ENCODE peak calls at places on chromosomes 11 and 22, in five cellular contexts. B is endothelial cell of umbilical vein, P is body of pancreas, N is HCT116, O is ovary. C is an unnamed sample.

GRCh38 chr11:69654660-69655478 is 13.9 kb downstream of the CCND1 start:
- DNase-seq in B (no peak), P (no peak), N (no peak), O (no peak), C (peak; percentile 67)

GRCh38 chr22:24486501-24486921 is 8.6 kb upstream of the UPB1 start:
- DNase-seq in B (peak; percentile 77), P (no peak), N (no peak), O (no peak), C (no peak)

GRCh38 chr22:50282361-50283144 is 12.4 kb upstream of the MAPK11 start:
- DNase-seq in B (no peak), P (peak; percentile 88), N (peak; percentile 77), O (no peak), C (peak; percentile 81)

GRCh38 chr11:72730243-72730642 is 22.0 kb downstream of the ARAP1 start:
- DNase-seq in B (no peak), P (no peak), N (no peak), O (no peak), C (no peak)

GRCh38 chr11:110777765-110778164 is 65.5 kb upstream of the ARHGAP20 start:
- DNase-seq in B (peak; percentile 95), P (no peak), N (no peak), O (no peak), C (no peak)

GRCh38 chr11:88695701-88696414 is 358.3 kb upstream of the CTSC start:
- DNase-seq in B (no peak), P (no peak), N (no peak), O (no peak), C (no peak)

GRCh38 chr22:19086944-19087343 is 35.3 kb downstream of the DGCR2 start:
- DNase-seq in B (no peak), P (no peak), N (no peak), O (no peak), C (no peak)

GRCh38 chr11:124612045-124612444 is 817 bp downstream of the PANX3 start:
- DNase-seq in B (no peak), P (no peak), N (no peak), O (no peak), C (no peak)

GRCh38 chr11:10807629-10808552 is 835 bp downstream of the EIF4G2 start:
- DNase-seq in B (peak; percentile 63), P (peak; percentile 49), N (no peak), O (peak; percentile 66), C (peak; percentile 61)

GRCh38 chr11:2309251-2310072 is 7.6 kb downstream of the TSPAN32 start:
- DNase-seq in B (no peak), P (no peak), N (no peak), O (no peak), C (no peak)

GRCh38 chr11:124897681-124898680 is at the start of gene ROBO4:
- DNase-seq in B (peak; percentile 87), P (no peak), N (peak; percentile 22), O (no peak), C (no peak)

GRCh38 chr11:28566643-28567042 is 458.5 kb downstream of the METTL15 start:
- DNase-seq in B (peak; percentile 92), P (peak; percentile 47), N (peak; percentile 52), O (peak; percentile 80), C (peak; percentile 5)

GRCh38 chr11:120226242-120226641 is 13.7 kb upstream of the POU2F3 start:
- DNase-seq in B (no peak), P (no peak), N (no peak), O (no peak), C (no peak)

GRCh38 chr11:46277623-46278386 is at the start of gene CREB3L1:
- DNase-seq in B (no peak), P (no peak), N (no peak), O (peak; percentile 49), C (peak; percentile 81)

GRCh38 chr22:39242809-39243442 is 1.9 kb downstream of the PDGFB start:
- DNase-seq in B (no peak), P (peak; percentile 89), N (no peak), O (no peak), C (peak; percentile 83)

GRCh38 chr11:22657101-22657694 is 9.2 kb upstream of the GAS2 start:
- DNase-seq in B (no peak), P (no peak), N (no peak), O (no peak), C (no peak)

GRCh38 chr11:71080239-71081097 is 171.9 kb downstream of the SHANK2 start:
- DNase-seq in B (no peak), P (peak; percentile 62), N (peak; percentile 79), O (no peak), C (peak; percentile 87)

GRCh38 chr11:67282876-67283371 is 6.2 kb upstream of the ANKRD13D start:
- DNase-seq in B (no peak), P (peak; percentile 10), N (no peak), O (peak; percentile 16), C (no peak)

GRCh38 chr11:67286621-67287333 is 2.3 kb upstream of the ANKRD13D start:
- DNase-seq in B (no peak), P (peak; percentile 13), N (no peak), O (peak; percentile 34), C (no peak)

GRCh38 chr11:67285541-67286498 is 3.3 kb upstream of the ANKRD13D start:
- DNase-seq in B (no peak), P (peak; percentile 9), N (no peak), O (peak; percentile 36), C (no peak)

GRCh38 chr11:67283490-67283963 is 5.6 kb upstream of the ANKRD13D start:
- DNase-seq in B (no peak), P (peak; percentile 10), N (no peak), O (peak; percentile 17), C (no peak)

GRCh38 chr11:67284811-67285540 is 4.1 kb upstream of the ANKRD13D start:
- DNase-seq in B (no peak), P (peak; percentile 9), N (no peak), O (peak; percentile 37), C (no peak)
- H3K4me1 ChIP-seq in B (peaks cover 16% of the 10 kb centered on the region), P (peaks cover 28% of the 10 kb centered on the region), N (peaks cover 20% of the 10 kb centered on the region), O (peaks cover 7% of the 10 kb centered on the region), C (peaks cover 16% of the 10 kb centered on the region)

DNA sequence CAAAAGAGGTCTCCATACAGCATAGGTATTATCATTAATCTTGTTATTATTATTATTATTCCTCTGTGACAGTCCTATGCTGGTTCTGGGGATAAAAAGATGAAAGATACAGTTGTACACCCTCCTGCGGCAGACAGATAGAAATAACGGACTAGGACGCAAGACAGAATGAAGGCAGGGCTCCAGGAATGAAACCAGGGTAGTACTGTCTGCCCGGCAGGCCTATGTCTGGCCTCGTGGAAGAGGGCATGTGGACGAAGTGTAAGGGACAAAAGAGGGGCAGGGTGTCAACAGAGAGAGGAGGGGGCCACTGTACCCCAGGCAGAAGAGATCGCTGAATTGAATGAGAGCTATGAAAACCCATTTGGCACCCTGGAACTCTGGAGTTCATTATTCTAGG is 25.2 kb downstream of the DSCAML1 start:
- DNase-seq in B (no peak), P (no peak), N (no peak), O (no peak), C (no peak)
- H3K4me1 ChIP-seq in B (no peaks in the 10 kb centered on the region), P (no peaks in the 10 kb centered on the region), N (no peaks in the 10 kb centered on the region), O (no peaks in the 10 kb centered on the region), C (no peaks in the 10 kb centered on the region)

DNA sequence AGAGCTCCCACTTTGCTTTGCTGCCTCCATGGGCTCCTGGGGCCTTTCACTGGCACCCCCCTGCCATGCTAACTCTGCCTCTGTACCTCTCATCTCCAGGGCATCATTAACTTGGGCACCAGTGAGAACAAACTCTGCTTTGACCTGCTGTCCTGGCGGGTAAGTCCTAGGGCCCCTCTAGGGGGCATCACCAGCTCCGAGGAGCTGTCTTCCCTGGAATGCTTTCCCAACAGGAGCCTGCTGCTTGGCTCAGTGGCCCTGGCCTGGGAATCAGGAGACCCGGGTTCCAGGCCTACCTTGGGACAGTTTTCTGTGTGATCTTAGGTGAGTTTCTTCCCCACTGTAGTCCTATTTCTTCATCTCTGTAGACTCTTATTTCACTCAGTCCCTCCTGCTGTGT is 5.1 kb downstream of the ACCS start:
- DNase-seq in B (no peak), P (no peak), N (no peak), O (no peak), C (no peak)
- H3K4me1 ChIP-seq in B (peaks cover 5% of the 10 kb centered on the region), P (peaks cover 6% of the 10 kb centered on the region), N (peaks cover 8% of the 10 kb centered on the region), O (peaks cover 2% of the 10 kb centered on the region), C (peaks cover 4% of the 10 kb centered on the region)

DNA sequence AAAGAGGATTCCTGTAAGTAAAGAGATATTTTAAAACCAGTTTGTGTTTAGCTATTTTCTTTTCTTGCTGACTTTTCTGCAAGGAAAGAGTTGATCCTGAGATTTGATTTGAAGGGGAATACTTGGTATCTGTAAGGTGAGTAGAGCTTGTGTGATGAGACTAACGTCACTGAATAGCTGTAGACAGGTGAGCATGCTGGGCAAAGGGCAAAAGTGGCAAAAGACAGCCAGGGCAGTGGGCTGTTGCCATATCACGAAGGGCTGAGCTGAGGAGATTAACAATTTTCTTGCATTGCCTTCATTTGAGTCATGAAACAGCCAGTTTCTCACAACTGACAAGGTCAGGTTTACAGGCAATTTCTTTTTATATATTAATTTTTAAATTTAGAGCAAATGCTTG is 21.1 kb downstream of the CRKL start:
- DNase-seq in B (no peak), P (no peak), N (no peak), O (no peak), C (no peak)
- H3K4me1 ChIP-seq in B (no peaks in the 10 kb centered on the region), P (peaks cover 52% of the 10 kb centered on the region), N (peaks cover 23% of the 10 kb centered on the region), O (peaks cover 18% of the 10 kb centered on the region), C (peaks cover 22% of the 10 kb centered on the region)

GRCh38 chr11:133892126-133892525 is 46.8 kb upstream of the SPATA19 start:
- DNase-seq in B (no peak), P (no peak), N (no peak), O (no peak), C (no peak)
- H3K4me1 ChIP-seq in B (no peaks in the 10 kb centered on the region), P (no peaks in the 10 kb centered on the region), N (no peaks in the 10 kb centered on the region), O (no peaks in the 10 kb centered on the region), C (peaks cover 3% of the 10 kb centered on the region)

C was measured in Caco-2.